ENCODE peak calls at places on chromosomes 12 and 14, in six cellular contexts. E is HepG2, Z is vagina, P is prostate gland, S is suprapubic skin, R is transverse colon. J is an unnamed sample.

GRCh38 chr12:20268771-20269170 is 99.6 kb upstream of the PDE3A start:
- DNase-seq in S (no peak), R (no peak), P (no peak), E (no peak), Z (no peak), J (no peak)

GRCh38 chr14:101426466-101426865 is 134.8 kb upstream of the DIO3 start:
- DNase-seq in E (no peak), R (no peak), S (no peak), P (no peak), Z (no peak), J (no peak)

GRCh38 chr14:32252030-32252670 is 49.1 kb upstream of the RNU6-8 start:
- DNase-seq in P (peak), S (no peak), E (peak), Z (no peak), R (peak), J (no peak)

GRCh38 chr12:82835217-82835616 is 148.5 kb downstream of the TMTC2 start:
- DNase-seq in P (no peak), R (no peak), Z (no peak), E (no peak), S (no peak), J (no peak)

GRCh38 chr12:123519151-123520001 is 14.1 kb downstream of the RILPL1 start:
- DNase-seq in Z (no peak), P (peak), R (peak), E (peak), S (no peak), J (no peak)

GRCh38 chr14:103518416-103519042 is 4.1 kb downstream of the CKB start:
- DNase-seq in E (peak), P (peak), Z (no peak), S (no peak), R (peak), J (peak)

GRCh38 chr12:1592444-1593231 is 1.7 kb downstream of the FBXL14 start:
- DNase-seq in Z (no peak), S (no peak), E (no peak), P (no peak), R (peak), J (peak)

GRCh38 chr14:61525293-61526011 is 169.9 kb upstream of the HIF1A start:
- DNase-seq in E (no peak), S (no peak), R (peak), P (peak), Z (peak), J (peak)

GRCh38 chr14:104443391-104444158 is 136.0 kb upstream of the C14orf180 start:
- DNase-seq in Z (peak), S (peak), P (no peak), E (no peak), R (no peak), J (peak)

GRCh38 chr14:34175574-34175973 is 224.7 kb upstream of the EGLN3 start:
- DNase-seq in R (no peak), Z (no peak), P (no peak), S (no peak), E (no peak), J (no peak)
- TF ChIP-seq POLR2AphosphoS5 in R (no peak), Z (no peak), P (no peak), S (no peak), E (no peak), J (no peak)

DNA sequence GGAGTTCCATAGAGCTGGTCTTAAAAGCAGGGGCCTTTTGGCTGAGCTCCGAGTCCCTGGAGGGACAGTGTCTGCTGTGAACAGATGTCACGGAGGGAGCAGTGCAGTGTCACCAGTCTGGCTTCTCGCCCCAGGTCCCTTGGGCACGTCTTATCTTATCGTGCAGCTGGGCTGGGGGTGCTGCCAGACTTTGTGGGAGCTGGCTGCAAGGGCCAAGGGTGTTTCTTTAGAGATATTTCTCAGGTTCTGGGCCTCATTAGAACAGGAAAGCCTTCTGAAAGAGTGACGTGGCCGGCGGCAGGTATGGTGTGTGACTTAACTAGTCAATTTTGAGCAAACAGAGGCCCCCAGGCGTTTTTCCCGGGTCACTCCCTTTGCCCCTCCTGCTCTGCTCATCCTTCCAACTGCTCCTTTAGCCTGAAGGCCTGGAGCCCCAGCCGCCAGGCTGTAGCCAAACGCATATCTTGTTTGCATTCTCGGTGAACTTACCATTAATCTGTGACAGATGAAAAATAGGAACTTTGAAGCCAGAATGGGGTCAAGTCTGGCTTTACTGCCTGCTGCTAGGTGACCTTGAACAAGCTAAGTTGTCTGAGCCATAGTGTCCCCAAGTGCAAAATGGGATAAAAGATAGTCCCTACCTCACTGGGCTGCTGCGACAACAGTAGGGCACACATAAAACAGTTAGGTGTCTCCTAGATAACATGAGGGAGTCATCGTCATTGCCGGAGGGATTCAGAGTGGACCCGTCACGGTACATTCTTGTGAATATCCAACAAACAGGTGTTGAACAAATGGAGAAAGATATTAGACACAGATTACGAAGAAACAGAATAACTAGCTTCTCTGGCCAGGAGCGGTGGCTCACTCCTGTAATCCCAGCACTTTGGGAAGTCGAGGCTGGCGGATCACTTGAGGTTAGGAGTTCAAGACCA is 71.4 kb downstream of the NINJ2 start:
- DNase-seq in P (no peak), Z (no peak), S (no peak), R (no peak), E (peak), J (no peak)
- TF ChIP-seq POLR2A in P (no peak), Z (no peak), S (no peak), R (no peak), E (no peak), J (no peak)

GRCh38 chr14:91149462-91149861 is 35.6 kb downstream of the DGLUCY start:
- DNase-seq in S (no peak), P (peak), R (peak), E (peak), Z (no peak), J (no peak)
- TF ChIP-seq POLR2AphosphoS5 in S (no peak), P (peak), R (peak), E (no peak), Z (peak), J (no peak)

GRCh38 chr14:34059925-34060746 is 109.3 kb upstream of the EGLN3 start:
- DNase-seq in Z (no peak), R (peak), P (peak), E (peak), S (peak), J (peak)
- TF ChIP-seq POLR2A in Z (peak), R (peak), P (peak), E (peak), S (no peak), J (no peak)

J was measured in spleen.